ENCODE peak calls at places on chromosomes 1 and 21, in four cellular contexts. One of them, this sample, is unnamed.

GRCh38 chr1:20711285-20712209 is 6.3 kb downstream of the KIF17 start:
- DNase-seq in C1 segment of cervical spinal cord: no peak
- DNase-seq in cardiac fibroblast: no peak
- DNase-seq in upper lobe of right lung: no peak
- DNase-seq in this sample: no peak

GRCh38 chr1:169107673-169108160 is 1.2 kb downstream of the ATP1B1 start:
- DNase-seq in C1 segment of cervical spinal cord: no peak
- DNase-seq in cardiac fibroblast: peak
- DNase-seq in upper lobe of right lung: no peak
- DNase-seq in this sample: no peak

GRCh38 chr1:38929476-38929875 is 12.2 kb downstream of the RHBDL2 start:
- DNase-seq in upper lobe of right lung: no peak
- DNase-seq in C1 segment of cervical spinal cord: peak
- DNase-seq in cardiac fibroblast: no peak
- DNase-seq in this sample: no peak

GRCh38 chr1:99004270-99005141 is at the start of gene PLPPR5:
- DNase-seq in cardiac fibroblast: peak
- DNase-seq in upper lobe of right lung: peak
- DNase-seq in C1 segment of cervical spinal cord: no peak
- DNase-seq in this sample: no peak

GRCh38 chr1:27807385-27807784 is 23.2 kb upstream of the PPP1R8 start:
- DNase-seq in cardiac fibroblast: peak
- DNase-seq in C1 segment of cervical spinal cord: no peak
- DNase-seq in upper lobe of right lung: no peak
- DNase-seq in this sample: no peak

GRCh38 chr1:9867408-9868243 is 42.4 kb downstream of the CTNNBIP1 start:
- DNase-seq in C1 segment of cervical spinal cord: peak
- DNase-seq in cardiac fibroblast: peak
- DNase-seq in upper lobe of right lung: peak
- DNase-seq in this sample: peak

GRCh38 chr1:223460566-223461189 is 67.5 kb downstream of the CCDC185 start:
- DNase-seq in C1 segment of cervical spinal cord: no peak
- DNase-seq in cardiac fibroblast: no peak
- DNase-seq in upper lobe of right lung: no peak
- DNase-seq in this sample: peak

GRCh38 chr1:2415801-2416208 is 3.4 kb upstream of the PEX10 start:
- DNase-seq in C1 segment of cervical spinal cord: no peak
- DNase-seq in cardiac fibroblast: no peak
- DNase-seq in upper lobe of right lung: no peak
- DNase-seq in this sample: no peak

GRCh38 chr1:211830330-211831142 is at the start of gene LPGAT1:
- DNase-seq in cardiac fibroblast: peak
- DNase-seq in upper lobe of right lung: peak
- DNase-seq in C1 segment of cervical spinal cord: peak
- DNase-seq in this sample: no peak

GRCh38 chr1:177945943-177946650 is 23.8 kb downstream of the SEC16B start:
- DNase-seq in cardiac fibroblast: peak
- DNase-seq in upper lobe of right lung: no peak
- DNase-seq in C1 segment of cervical spinal cord: peak
- DNase-seq in this sample: no peak

GRCh38 chr1:173062156-173062938 is 11.6 kb upstream of the TNFSF18 start:
- DNase-seq in C1 segment of cervical spinal cord: no peak
- DNase-seq in upper lobe of right lung: no peak
- DNase-seq in cardiac fibroblast: peak
- DNase-seq in this sample: no peak

GRCh38 chr1:107870691-107871090 is 94.3 kb downstream of the VAV3 start:
- DNase-seq in cardiac fibroblast: peak
- DNase-seq in C1 segment of cervical spinal cord: no peak
- DNase-seq in upper lobe of right lung: no peak
- DNase-seq in this sample: no peak

GRCh38 chr21:42009018-42009830 is 936 bp downstream of the ZBTB21 start:
- DNase-seq in C1 segment of cervical spinal cord: peak
- DNase-seq in cardiac fibroblast: peak
- DNase-seq in upper lobe of right lung: peak
- DNase-seq in this sample: peak

GRCh38 chr1:166176416-166176815 is 9.6 kb upstream of the FAM78B start:
- DNase-seq in C1 segment of cervical spinal cord: no peak
- DNase-seq in upper lobe of right lung: no peak
- DNase-seq in cardiac fibroblast: no peak
- DNase-seq in this sample: no peak

GRCh38 chr1:48202030-48202752 is 20.3 kb upstream of the SLC5A9 start:
- DNase-seq in C1 segment of cervical spinal cord: peak
- DNase-seq in upper lobe of right lung: no peak
- DNase-seq in cardiac fibroblast: peak
- DNase-seq in this sample: peak

GRCh38 chr1:43668956-43669355 is 19.0 kb downstream of the KDM4A start:
- DNase-seq in upper lobe of right lung: no peak
- DNase-seq in cardiac fibroblast: no peak
- DNase-seq in C1 segment of cervical spinal cord: no peak
- DNase-seq in this sample: no peak

GRCh38 chr1:102434421-102434820 is 437.7 kb upstream of the OLFM3 start:
- DNase-seq in upper lobe of right lung: no peak
- DNase-seq in cardiac fibroblast: no peak
- DNase-seq in C1 segment of cervical spinal cord: no peak
- DNase-seq in this sample: no peak

GRCh38 chr1:54310439-54311328 is 95.5 kb downstream of the SSBP3 start:
- DNase-seq in cardiac fibroblast: peak
- DNase-seq in upper lobe of right lung: no peak
- DNase-seq in C1 segment of cervical spinal cord: peak
- DNase-seq in this sample: no peak

GRCh38 chr1:236051107-236051885 is 13.6 kb downstream of the NID1 start:
- DNase-seq in C1 segment of cervical spinal cord: peak
- DNase-seq in cardiac fibroblast: peak
- DNase-seq in upper lobe of right lung: no peak
- DNase-seq in this sample: no peak

GRCh38 chr21:45251635-45252447 is 35.9 kb downstream of the POFUT2 start:
- DNase-seq in C1 segment of cervical spinal cord: no peak
- DNase-seq in upper lobe of right lung: no peak
- DNase-seq in cardiac fibroblast: no peak
- DNase-seq in this sample: no peak

GRCh38 chr1:92511541-92511940 is 24.8 kb upstream of the GFI1 start:
- DNase-seq in C1 segment of cervical spinal cord: no peak
- DNase-seq in cardiac fibroblast: no peak
- DNase-seq in upper lobe of right lung: no peak
- DNase-seq in this sample: no peak

GRCh38 chr1:165898837-165899236 is 71.4 kb downstream of the UCK2 start:
- DNase-seq in upper lobe of right lung: no peak
- DNase-seq in cardiac fibroblast: peak
- DNase-seq in C1 segment of cervical spinal cord: no peak
- DNase-seq in this sample: no peak

GRCh38 chr1:205279986-205280385 is 41.6 kb downstream of the NUAK2 start:
- DNase-seq in C1 segment of cervical spinal cord: no peak
- DNase-seq in upper lobe of right lung: no peak
- DNase-seq in cardiac fibroblast: no peak
- DNase-seq in this sample: no peak

GRCh38 chr1:185987611-185988441 is 253.6 kb downstream of the HMCN1 start:
- DNase-seq in C1 segment of cervical spinal cord: no peak
- DNase-seq in cardiac fibroblast: no peak
- DNase-seq in upper lobe of right lung: no peak
- DNase-seq in this sample: no peak

GRCh38 chr1:2233468-2233867 is 5.3 kb downstream of the SKI start:
- DNase-seq in cardiac fibroblast: no peak
- DNase-seq in C1 segment of cervical spinal cord: no peak
- DNase-seq in upper lobe of right lung: no peak
- DNase-seq in this sample: no peak